ENCODE peak calls at places on chromosomes 7 and 10, in nine cellular contexts. H, L, S, T, C, B, J, E and A are unnamed samples.

GRCh38 chr7:98400538-98401427 is at the start of gene BAIAP2L1:
- DNase-seq in T (peak), S (peak), L (peak), E (peak), H (no peak), B (peak), C (peak), J (peak), A (peak)

GRCh38 chr10:116767235-116767634 is 24.9 kb upstream of the HSPA12A start:
- DNase-seq in E (no peak), L (no peak), C (no peak), T (no peak), J (no peak), S (no peak), H (no peak), B (no peak), A (no peak)

GRCh38 chr7:30062587-30062986 is 34.4 kb downstream of the PLEKHA8 start:
- DNase-seq in B (no peak), S (no peak), T (no peak), C (peak), J (no peak), L (no peak), E (no peak), H (no peak), A (peak)

GRCh38 chr7:113928113-113928512 is 9.3 kb upstream of the PPP1R3A start:
- DNase-seq in J (no peak), E (no peak), S (no peak), L (no peak), C (no peak), T (no peak), H (no peak), B (no peak), A (no peak)

GRCh38 chr10:12848439-12849173 is 152.9 kb downstream of the CCDC3 start:
- DNase-seq in L (no peak), C (no peak), T (no peak), B (no peak), J (no peak), S (no peak), E (peak), H (peak), A (no peak)

GRCh38 chr10:47025540-47026300 is 114.5 kb downstream of the PTPN20 start:
- DNase-seq in J (no peak), S (no peak), T (peak), H (no peak), C (no peak), E (no peak), B (no peak), L (peak), A (no peak)

GRCh38 chr7:148303295-148304013 is 287.1 kb upstream of the C7orf33 start:
- DNase-seq in J (no peak), T (no peak), L (peak), B (no peak), E (peak), S (no peak), H (no peak), C (no peak), A (no peak)

GRCh38 chr7:96238474-96238873 is 83.4 kb downstream of the SLC25A13 start:
- DNase-seq in E (no peak), H (no peak), L (no peak), S (no peak), T (no peak), C (no peak), B (no peak), J (no peak), A (no peak)

GRCh38 chr10:96614515-96614914 is 27.7 kb upstream of the TM9SF3 start:
- DNase-seq in J (no peak), S (no peak), L (no peak), C (no peak), T (no peak), B (no peak), H (no peak), E (no peak), A (no peak)

GRCh38 chr7:101696-102376 is 90.5 kb upstream of the FAM20C start:
- DNase-seq in L (no peak), C (no peak), E (peak), H (no peak), S (no peak), J (no peak), B (no peak), T (peak), A (no peak)

GRCh38 chr10:110514848-110515247 is 17.1 kb downstream of the DUSP5 start:
- DNase-seq in C (no peak), H (no peak), T (no peak), S (no peak), L (no peak), E (no peak), B (no peak), J (no peak), A (no peak)

GRCh38 chr10:77901743-77902142 is 24.8 kb downstream of the DLG5 start:
- DNase-seq in T (no peak), E (no peak), B (no peak), J (no peak), C (no peak), S (no peak), H (no peak), L (no peak), A (no peak)

GRCh38 chr7:135661311-135662122 is 797 bp upstream of the STMP1 start:
- DNase-seq in B (peak), S (no peak), C (no peak), L (no peak), T (no peak), H (no peak), J (no peak), E (no peak), A (no peak)

GRCh38 chr10:128641998-128642397 is 515.8 kb upstream of the MKI67 start:
- DNase-seq in S (no peak), E (peak), H (no peak), C (no peak), T (no peak), B (no peak), L (no peak), J (no peak), A (no peak)

GRCh38 chr7:119439192-119439591 is 833.8 kb upstream of the KCND2 start:
- DNase-seq in S (no peak), J (no peak), C (no peak), B (no peak), H (no peak), L (no peak), T (no peak), E (no peak), A (no peak)

GRCh38 chr7:16791895-16792294 is 12.9 kb downstream of the AGR2 start:
- DNase-seq in E (no peak), J (no peak), H (no peak), T (no peak), C (no peak), S (no peak), L (no peak), B (no peak), A (no peak)

GRCh38 chr7:2702594-2702957 is 14.6 kb downstream of the AMZ1 start:
- DNase-seq in L (no peak), T (no peak), H (no peak), C (no peak), J (no peak), S (no peak), E (no peak), B (no peak), A (no peak)

GRCh38 chr7:13262929-13263530 is 575.6 kb downstream of the ARL4A start:
- DNase-seq in S (no peak), L (no peak), T (no peak), E (peak), J (no peak), C (no peak), H (no peak), B (no peak), A (peak)

GRCh38 chr10:132685121-132685891 is 100.6 kb downstream of the NKX6-2 start:
- DNase-seq in S (no peak), H (peak), T (no peak), C (no peak), L (peak), J (peak), B (no peak), E (peak), A (no peak)

GRCh38 chr10:110651044-110651958 is 7.2 kb downstream of the RBM20 start:
- DNase-seq in H (no peak), T (peak), E (no peak), J (no peak), C (no peak), L (no peak), S (peak), B (no peak), A (no peak)

GRCh38 chr10:118664321-118664720 is 68.9 kb upstream of the PRLHR start:
- DNase-seq in E (no peak), B (no peak), S (no peak), H (no peak), T (no peak), J (no peak), L (no peak), C (no peak), A (no peak)

GRCh38 chr7:84083846-84084245 is 110.7 kb downstream of the SEMA3A start:
- DNase-seq in H (no peak), T (no peak), B (no peak), L (no peak), C (no peak), S (no peak), E (no peak), J (no peak), A (no peak)

GRCh38 chr10:95860486-95861040 is 47.2 kb upstream of the CC2D2B start:
- DNase-seq in E (no peak), C (no peak), S (no peak), L (no peak), J (no peak), B (no peak), T (no peak), H (no peak), A (no peak)

GRCh38 chr10:121595806-121596667 is 2.2 kb downstream of the FGFR2 start:
- DNase-seq in E (peak), L (no peak), B (no peak), S (no peak), T (no peak), C (no peak), J (no peak), H (peak), A (peak)

GRCh38 chr7:42197391-42197790 is 39.6 kb downstream of the GLI3 start:
- DNase-seq in B (no peak), C (no peak), S (no peak), T (no peak), J (no peak), H (no peak), E (no peak), L (no peak), A (no peak)

GRCh38 chr7:25402528-25402927 is 174.2 kb upstream of the NPVF start:
- DNase-seq in E (no peak), L (no peak), H (no peak), B (no peak), T (no peak), S (no peak), C (no peak), J (no peak), A (no peak)

GRCh38 chr10:23777153-23777552 is 338.3 kb downstream of the OTUD1 start:
- DNase-seq in J (no peak), B (no peak), C (no peak), E (no peak), S (no peak), T (no peak), L (no peak), H (no peak), A (peak)

GRCh38 chr7:73429622-73430505 is 3.7 kb upstream of the FZD9 start:
- DNase-seq in L (no peak), T (no peak), E (no peak), H (no peak), B (no peak), J (no peak), S (no peak), C (no peak), A (no peak)

GRCh38 chr7:2269468-2270460 is 27.7 kb downstream of the NUDT1 start:
- DNase-seq in T (no peak), J (no peak), L (no peak), S (no peak), B (no peak), C (no peak), H (no peak), E (no peak), A (peak)

GRCh38 chr7:150627959-150628358 is 4.2 kb downstream of the GIMAP6 start:
- DNase-seq in T (no peak), J (no peak), S (no peak), L (no peak), B (no peak), C (no peak), H (no peak), E (no peak), A (no peak)

GRCh38 chr7:23594879-23595604 is 2.1 kb upstream of the CCDC126 start:
- DNase-seq in S (no peak), L (no peak), H (no peak), J (no peak), C (peak), T (peak), B (no peak), E (no peak), A (no peak)

GRCh38 chr7:35253680-35254495 is at the start of gene TBX20:
- DNase-seq in B (no peak), C (no peak), E (no peak), T (peak), L (no peak), J (peak), H (no peak), S (no peak), A (no peak)

GRCh38 chr7:116540743-116541142 is 15.9 kb downstream of the CAV1 start:
- DNase-seq in H (no peak), T (no peak), C (no peak), S (no peak), J (no peak), L (no peak), E (no peak), B (no peak), A (no peak)

GRCh38 chr7:55019691-55020480 is 1.1 kb downstream of the EGFR start:
- DNase-seq in H (no peak), T (no peak), J (peak), B (no peak), E (peak), C (no peak), S (no peak), L (no peak), A (peak)

GRCh38 chr7:157830331-157830730 is 493.5 kb downstream of the DNAJB6 start:
- DNase-seq in C (no peak), J (no peak), S (no peak), H (no peak), T (no peak), E (no peak), L (no peak), B (no peak), A (no peak)

GRCh38 chr7:137754076-137754851 is 92.5 kb downstream of the DGKI start:
- DNase-seq in B (no peak), S (no peak), L (no peak), C (no peak), H (no peak), T (no peak), J (no peak), E (peak), A (no peak)

GRCh38 chr7:15921576-15921975 is 235.1 kb upstream of the MEOX2 start:
- DNase-seq in C (no peak), L (no peak), J (no peak), H (no peak), S (no peak), E (no peak), T (no peak), B (no peak), A (no peak)

GRCh38 chr7:51732066-51732465 is 415.5 kb upstream of the COBL start:
- DNase-seq in J (no peak), H (peak), E (peak), C (no peak), B (no peak), L (no peak), S (no peak), T (no peak), A (no peak)

GRCh38 chr7:87413029-87413428 is 62.5 kb downstream of the ABCB4 start:
- DNase-seq in T (no peak), L (no peak), J (no peak), E (no peak), B (no peak), H (no peak), S (no peak), C (no peak), A (no peak)

GRCh38 chr10:36578306-36578705 is 547.1 kb upstream of the ANKRD30A start:
- DNase-seq in E (no peak), B (no peak), L (no peak), C (no peak), T (no peak), J (no peak), S (no peak), H (no peak), A (no peak)